ENCODE peak calls at places on chromosomes 2 and 18, in six cellular contexts. G, Z, U, R, B and Y are unnamed samples.

GRCh38 chr2:20609349-20609994 is 41.4 kb downstream of the HS1BP3 start:
- DNase-seq in Z (peak), G (peak), U (peak), B (peak), R (peak), Y (no peak)

GRCh38 chr2:228768818-228769217 is 502.3 kb downstream of the PID1 start:
- DNase-seq in Z (no peak), R (no peak), B (no peak), U (no peak), G (peak), Y (no peak)

GRCh38 chr2:61950133-61950560 is 44.7 kb downstream of the COMMD1 start:
- DNase-seq in Z (no peak), G (peak), U (no peak), B (no peak), R (no peak), Y (no peak)

GRCh38 chr2:127573771-127574170 is 38.3 kb downstream of the MYO7B start:
- DNase-seq in B (no peak), U (no peak), G (no peak), Z (peak), R (no peak), Y (no peak)

GRCh38 chr2:128361376-128362131 is 42.9 kb upstream of the HS6ST1 start:
- DNase-seq in Z (no peak), B (peak), R (no peak), U (no peak), G (no peak), Y (peak)

GRCh38 chr18:56043691-56044090 is 455.7 kb upstream of the TCF4 start:
- DNase-seq in U (no peak), B (no peak), G (no peak), Z (peak), R (peak), Y (peak)

GRCh38 chr18:37247499-37248161 is 318.0 kb downstream of the CELF4 start:
- DNase-seq in U (no peak), G (no peak), Z (no peak), R (peak), B (no peak), Y (no peak)

GRCh38 chr2:234187646-234188174 is 137.2 kb downstream of the SPP2 start:
- DNase-seq in G (no peak), Z (no peak), B (no peak), U (no peak), R (no peak), Y (peak)

GRCh38 chr2:127661949-127662510 is 13.3 kb downstream of the LIMS2 start:
- DNase-seq in U (peak), Z (peak), R (peak), B (peak), G (no peak), Y (no peak)

GRCh38 chr2:29518988-29519925 is 402.1 kb downstream of the ALK start:
- DNase-seq in R (no peak), G (peak), U (no peak), Z (no peak), B (no peak), Y (peak)

GRCh38 chr2:239106314-239106908 is 258.5 kb downstream of the TWIST2 start:
- DNase-seq in Z (no peak), B (no peak), U (peak), G (peak), R (no peak), Y (no peak)

GRCh38 chr2:67797801-67798535 is 264.8 kb downstream of the C1D start:
- DNase-seq in G (peak), Z (no peak), B (no peak), R (no peak), U (no peak), Y (peak)

GRCh38 chr18:3875376-3875775 is 425.4 kb downstream of the TGIF1 start:
- DNase-seq in R (no peak), Z (no peak), B (no peak), G (no peak), U (no peak), Y (no peak)

GRCh38 chr2:50401772-50402653 is 629.9 kb downstream of the NRXN1 start:
- DNase-seq in R (no peak), B (peak), U (no peak), G (peak), Z (peak), Y (peak)

GRCh38 chr18:48166971-48167370 is 236.5 kb upstream of the SMAD2 start:
- DNase-seq in G (no peak), U (peak), B (no peak), R (no peak), Z (no peak), Y (no peak)

GRCh38 chr18:77000527-77000926 is 132.1 kb downstream of the MBP start:
- DNase-seq in Z (peak), G (peak), U (peak), B (peak), R (no peak), Y (peak)

GRCh38 chr18:23363865-23364570 is 89.1 kb upstream of the RIOK3 start:
- DNase-seq in R (no peak), U (no peak), G (no peak), Z (no peak), B (no peak), Y (no peak)

GRCh38 chr2:129885735-129886134 is 93.7 kb upstream of the RAB6C start:
- DNase-seq in G (no peak), R (no peak), U (no peak), Z (no peak), B (no peak), Y (no peak)

GRCh38 chr2:70191244-70191735 is 471 bp upstream of the C2orf42 start:
- DNase-seq in U (no peak), Z (no peak), G (no peak), R (no peak), B (no peak), Y (no peak)

GRCh38 chr2:121234791-121235190 is 50.2 kb downstream of the TFCP2L1 start:
- DNase-seq in B (no peak), G (no peak), U (no peak), Z (no peak), R (no peak), Y (no peak)

GRCh38 chr2:105779394-105779793 is 34.7 kb downstream of the NCK2 start:
- DNase-seq in U (no peak), R (no peak), Z (no peak), G (no peak), B (no peak), Y (no peak)

GRCh38 chr2:235230809-235231601 is 262.8 kb upstream of the AGAP1 start:
- DNase-seq in B (no peak), U (no peak), Z (no peak), G (no peak), R (no peak), Y (peak)

DNA sequence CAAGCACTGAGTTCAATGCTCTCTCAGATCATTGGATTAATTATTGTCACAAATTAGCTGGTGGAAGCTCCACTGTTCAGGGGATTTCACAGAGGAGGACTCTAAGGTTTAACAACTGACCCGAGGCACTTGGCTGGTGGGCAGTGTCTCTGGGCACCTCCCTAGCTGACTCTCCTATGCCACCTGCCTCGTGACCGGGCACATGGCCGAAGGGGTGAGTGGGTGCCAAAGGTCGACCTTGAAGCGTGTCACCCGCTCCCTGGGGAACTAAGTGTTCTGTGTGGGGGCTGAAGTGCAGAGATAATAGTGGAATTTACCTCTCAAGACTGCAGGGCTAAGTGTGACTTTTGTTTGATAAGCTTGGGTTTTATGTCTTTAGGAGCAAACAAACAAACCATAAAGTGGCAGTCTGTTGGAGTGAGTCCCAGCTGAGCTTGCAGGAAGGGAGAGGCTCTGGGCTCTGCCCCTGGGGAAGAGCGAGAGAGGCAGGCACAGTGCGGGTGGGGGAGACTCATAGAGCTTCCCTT is 64.8 kb downstream of the BCL2L11 start:
- DNase-seq in Z (no peak), G (no peak), U (no peak), B (no peak), R (no peak), Y (peak)
- H3K27ac ChIP-seq in Z (no peak), G (no peak), U (no peak), B (peak), R (no peak), Y (peak)

GRCh38 chr2:608297-608696 is 68.9 kb downstream of the TMEM18 start:
- DNase-seq in G (no peak), U (no peak), B (no peak), Z (no peak), R (no peak), Y (no peak)

GRCh38 chr2:607709-608108 is 69.5 kb downstream of the TMEM18 start:
- DNase-seq in R (no peak), B (no peak), G (no peak), U (no peak), Z (no peak), Y (no peak)

GRCh38 chr2:608711-609110 is 68.5 kb downstream of the TMEM18 start:
- DNase-seq in Z (no peak), B (no peak), G (no peak), R (no peak), U (no peak), Y (no peak)

GRCh38 chr2:605674-606608 is 71.3 kb downstream of the TMEM18 start:
- DNase-seq in Z (no peak), B (no peak), R (no peak), G (no peak), U (no peak), Y (no peak)

DNA sequence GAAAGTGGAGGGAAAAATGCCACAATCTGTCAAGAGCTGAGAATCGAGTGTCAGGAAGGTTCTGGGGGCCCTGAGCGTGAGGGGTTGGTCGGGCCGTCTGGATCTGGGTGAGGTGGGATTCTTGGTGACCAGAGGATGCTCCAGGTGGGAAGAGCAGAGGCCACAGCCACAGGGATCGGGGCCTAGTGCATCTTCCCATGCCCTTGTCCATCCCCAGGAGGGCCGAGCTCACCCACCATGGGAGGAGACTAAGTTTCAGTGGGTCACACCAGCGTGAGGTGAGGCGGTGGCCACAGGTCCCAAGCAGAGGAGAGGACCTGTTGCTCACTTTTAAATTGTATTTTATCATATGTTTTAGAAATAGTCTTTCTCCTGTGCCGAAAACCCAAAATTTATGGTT is 70.0 kb downstream of the TMEM18 start:
- DNase-seq in U (no peak), G (no peak), R (no peak), B (no peak), Z (no peak), Y (no peak)
- TF ChIP-seq CTCF in U (no peak), G (no peak), R (no peak), B (no peak), Z (no peak), Y (no peak)

GRCh38 chr18:35524236-35524635 is 26.5 kb upstream of the INO80C start:
- DNase-seq in U (no peak), G (no peak), R (no peak), B (no peak), Z (no peak), Y (no peak)

GRCh38 chr18:35522130-35522959 is 24.6 kb upstream of the INO80C start:
- DNase-seq in G (no peak), R (no peak), B (no peak), Z (no peak), U (no peak), Y (no peak)

GRCh38 chr18:35528749-35529274 is 31.1 kb upstream of the INO80C start:
- DNase-seq in R (no peak), U (no peak), B (no peak), Z (no peak), G (no peak), Y (no peak)

GRCh38 chr18:35526476-35527120 is 28.8 kb upstream of the INO80C start:
- DNase-seq in Z (no peak), G (no peak), B (no peak), R (no peak), U (peak), Y (peak)

GRCh38 chr18:35525795-35526475 is 28.2 kb upstream of the INO80C start:
- DNase-seq in B (no peak), R (no peak), Z (no peak), U (peak), G (no peak), Y (no peak)
- TF ChIP-seq POLR2A in B (no peak), R (no peak), Z (no peak), U (no peak), G (no peak), Y (no peak)

GRCh38 chr2:184681642-184682321 is 83.5 kb downstream of the ZNF804A start:
- DNase-seq in U (no peak), G (no peak), Z (no peak), R (no peak), B (no peak), Y (no peak)

GRCh38 chr2:184679219-184680018 is 81.1 kb downstream of the ZNF804A start:
- DNase-seq in U (no peak), Z (no peak), B (no peak), R (no peak), G (no peak), Y (no peak)

GRCh38 chr2:184685999-184686841 is 87.9 kb downstream of the ZNF804A start:
- DNase-seq in B (no peak), G (no peak), Z (no peak), U (no peak), R (no peak), Y (no peak)

GRCh38 chr2:184680825-184681224 is 82.5 kb downstream of the ZNF804A start:
- DNase-seq in G (no peak), B (no peak), Z (no peak), R (no peak), U (no peak), Y (no peak)

DNA sequence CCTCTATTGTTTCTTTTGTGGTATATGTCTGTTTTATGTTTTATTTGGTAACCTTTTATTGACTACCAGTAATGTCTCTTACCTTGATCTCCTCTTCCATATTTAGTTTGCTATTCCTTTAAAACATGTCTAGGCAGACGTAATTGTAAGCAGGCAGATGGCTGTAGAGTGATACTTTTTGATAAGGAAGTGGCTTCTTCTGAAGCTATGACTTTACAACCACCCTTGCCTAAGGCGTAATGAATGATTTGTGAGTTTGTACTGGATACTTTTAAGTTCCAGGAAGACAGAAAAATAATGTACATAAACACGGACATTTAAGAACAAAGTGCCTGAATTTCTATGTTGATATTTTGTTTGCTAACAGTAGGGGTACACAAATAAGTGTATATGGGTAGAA is 85.6 kb downstream of the ZNF804A start:
- DNase-seq in Z (no peak), G (no peak), U (no peak), R (no peak), B (no peak), Y (no peak)
- H3K27ac ChIP-seq in Z (no peak), G (no peak), U (no peak), R (no peak), B (no peak), Y (no peak)

GRCh38 chr2:169479257-169480078 is at the start of gene BBS5:
- DNase-seq in G (peak), B (peak), R (peak), U (peak), Z (peak), Y (peak)
- TF ChIP-seq CTCF in G (peak), B (peak), R (peak), U (peak), Z (no peak), Y (peak)

GRCh38 chr2:102735431-102736130 is 26.2 kb upstream of the TMEM182 start:
- DNase-seq in B (no peak), G (peak), R (no peak), Z (no peak), U (no peak), Y (peak)
- TF ChIP-seq POLR2A in B (no peak), G (no peak), R (no peak), Z (no peak), U (no peak), Y (no peak)

GRCh38 chr2:240646061-240646899 is 21.0 kb downstream of the GPR35 start:
- DNase-seq in R (no peak), B (no peak), G (no peak), U (peak), Z (peak), Y (no peak)

GRCh38 chr2:240644171-240644651 is 18.9 kb downstream of the GPR35 start:
- DNase-seq in G (no peak), U (peak), B (no peak), Z (peak), R (no peak), Y (no peak)

GRCh38 chr2:240646900-240647502 is 21.7 kb downstream of the GPR35 start:
- DNase-seq in R (no peak), Z (peak), U (no peak), B (no peak), G (no peak), Y (no peak)

GRCh38 chr2:240644859-240645301 is 19.6 kb downstream of the GPR35 start:
- DNase-seq in Z (no peak), U (no peak), B (no peak), G (no peak), R (no peak), Y (no peak)

DNA sequence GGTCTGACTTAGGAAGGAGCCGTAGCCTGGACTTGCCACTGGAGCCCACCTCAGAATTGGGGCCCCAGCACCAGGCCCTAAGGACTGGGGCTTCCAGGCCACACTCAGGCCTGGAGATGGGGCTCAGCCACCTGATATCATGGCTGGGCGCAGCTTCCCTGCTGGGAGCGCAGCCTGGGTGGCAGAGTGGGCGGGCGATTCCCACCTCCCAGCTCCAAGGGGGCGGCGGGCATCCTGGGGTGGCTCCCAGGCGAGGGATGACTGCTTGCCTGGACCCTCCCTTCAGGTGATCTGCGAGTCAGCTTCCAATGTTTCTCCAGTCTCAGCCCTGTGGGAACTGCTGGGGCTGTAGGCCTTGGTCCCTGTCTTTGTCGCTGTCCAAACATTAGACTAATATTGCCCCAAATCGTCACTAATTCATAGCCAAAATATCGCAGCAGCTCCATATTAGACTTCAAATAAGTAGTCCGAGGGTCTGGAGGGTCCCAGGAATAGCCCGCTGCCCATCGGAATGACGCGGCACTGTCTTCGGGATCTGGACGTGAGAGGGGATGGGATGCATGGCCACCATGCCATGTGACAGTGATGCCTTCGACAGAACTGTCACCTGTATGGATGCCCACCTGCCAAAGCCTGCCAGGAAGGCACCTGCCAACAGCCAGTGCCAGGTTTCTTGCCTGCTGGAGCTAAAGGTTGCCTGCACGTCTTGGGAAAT is 20.2 kb downstream of the GPR35 start:
- DNase-seq in B (no peak), U (no peak), G (no peak), R (no peak), Z (peak), Y (no peak)
- H3K27ac ChIP-seq in B (no peak), U (no peak), G (no peak), R (no peak), Z (no peak), Y (no peak)

GRCh38 chr18:28357785-28358401 is 181.0 kb upstream of the CDH2 start:
- DNase-seq in B (no peak), G (no peak), R (no peak), U (no peak), Z (no peak), Y (no peak)
- TF ChIP-seq CTCF in B (no peak), G (no peak), R (no peak), U (no peak), Z (no peak), Y (no peak)